ENCODE peak calls at places on chromosomes 2 and 18, in four cellular contexts. V, P, E and I are unnamed samples.

GRCh38 chr2:118855451-118856279 is 8.2 kb upstream of the EN1 start:
- DNase-seq in V (peak; percentile 94), P (peak; percentile 92), E (peak; percentile 91), I (peak; percentile 78)

GRCh38 chr2:111705711-111706323 is 178.2 kb downstream of the ANAPC1 start:
- DNase-seq in V (peak; percentile 90), P (peak; percentile 51), E (peak; percentile 65), I (no peak)

GRCh38 chr2:134576478-134576877 is 142.3 kb downstream of the TMEM163 start:
- DNase-seq in V (no peak), P (no peak), E (no peak), I (no peak)

GRCh38 chr18:61732854-61733253 is 160.0 kb downstream of the RNF152 start:
- DNase-seq in V (no peak), P (no peak), E (no peak), I (no peak)

GRCh38 chr2:173657996-173658717 is 303.5 kb downstream of the CDCA7 start:
- DNase-seq in V (no peak), P (peak; percentile 94), E (no peak), I (no peak)

GRCh38 chr18:78976697-78977626 is 2.7 kb upstream of the SALL3 start:
- DNase-seq in V (peak; percentile 49), P (peak; percentile 0), E (no peak), I (no peak)

GRCh38 chr2:205716126-205716525 is 33.8 kb downstream of the NRP2 start:
- DNase-seq in V (no peak), P (no peak), E (no peak), I (no peak)

GRCh38 chr2:168757223-168757622 is 45.2 kb upstream of the NOSTRIN start:
- DNase-seq in V (no peak), P (no peak), E (no peak), I (no peak)

GRCh38 chr2:21607568-21607967 is 483.8 kb downstream of the TDRD15 start:
- DNase-seq in V (no peak), P (no peak), E (no peak), I (no peak)

GRCh38 chr2:21599417-21599816 is 475.6 kb downstream of the TDRD15 start:
- DNase-seq in V (no peak), P (no peak), E (no peak), I (no peak)

GRCh38 chr2:21602789-21603188 is 479.0 kb downstream of the TDRD15 start:
- DNase-seq in V (no peak), P (no peak), E (no peak), I (no peak)
- H3K4me3 ChIP-seq in V (no peak overlapping the region), P (no peak overlapping the region), E (no peak overlapping the region), I (no peak overlapping the region)

DNA sequence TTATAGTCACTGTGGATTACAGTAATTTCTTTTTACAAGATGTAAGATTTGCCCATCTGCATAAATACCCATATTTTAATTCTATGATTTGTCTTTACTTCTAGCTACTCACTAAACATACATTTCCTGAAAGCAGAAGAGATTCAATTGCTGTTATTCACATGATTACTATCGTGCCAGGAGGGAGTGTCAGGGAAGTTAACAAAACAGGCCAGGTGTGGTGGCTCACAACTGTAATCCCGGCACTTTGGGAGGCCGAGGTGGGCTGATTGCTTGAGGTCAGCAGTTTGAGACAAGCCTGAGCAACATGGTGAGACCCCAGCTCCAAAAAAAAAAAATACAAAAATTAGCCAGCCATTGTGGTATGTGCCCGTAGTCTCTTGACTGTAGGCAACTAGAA is 33.8 kb downstream of the PRKCE start:
- DNase-seq in V (no peak), P (no peak), E (no peak), I (no peak)
- H3K4me1 ChIP-seq in V (peaks cover 9% of the 10 kb centered on the region), P (peaks cover 28% of the 10 kb centered on the region), E (peaks cover 5% of the 10 kb centered on the region), I (peaks cover 12% of the 10 kb centered on the region)

GRCh38 chr2:73705091-73705490 is 32.1 kb downstream of the TPRKB start:
- DNase-seq in V (no peak), P (no peak), E (no peak), I (no peak)
- H3K27me3 ChIP-seq in V (peaks cover 35% of the 10 kb centered on the region), P (peaks cover 43% of the 10 kb centered on the region), E (no peaks in the 10 kb centered on the region), I (no peaks in the 10 kb centered on the region)

GRCh38 chr2:43675646-43676321 is 445 bp downstream of the C1GALT1C1L start:
- DNase-seq in V (no peak), P (no peak), E (no peak), I (no peak)

GRCh38 chr2:43676322-43677050 is at the start of gene C1GALT1C1L:
- DNase-seq in V (no peak), P (peak; percentile 53), E (no peak), I (no peak)
- H3K4me3 ChIP-seq in V (no peak within 1 kb of the TSS), P (peak within 1 kb of the TSS; percentile 89), E (no peak within 1 kb of the TSS), I (no peak within 1 kb of the TSS)